ENCODE peak calls at places on chromosomes 6 and 20, in ten cellular contexts. Y, Q, M, O, L, K, X, S, W and F are unnamed samples.

GRCh38 chr6:145483191-145483996 is 251.9 kb downstream of the EPM2A start:
- DNase-seq in S (no peak), M (peak; percentile 84), O (peak; percentile 48), K (peak; percentile 40), L (no peak), Q (no peak), Y (peak; percentile 91), X (peak; percentile 55), W (peak; percentile 95), F (peak; percentile 24)

GRCh38 chr20:16740365-16741072 is 7.6 kb upstream of the OTOR start:
- DNase-seq in Y (no peak), W (no peak), O (no peak), M (no peak), K (no peak), S (no peak), L (no peak), Q (no peak), X (no peak), F (no peak)

GRCh38 chr20:14334306-14334930 is 3.0 kb downstream of the FLRT3 start:
- DNase-seq in L (peak; percentile 70), W (peak; percentile 72), S (no peak), Y (peak; percentile 69), K (peak; percentile 71), O (peak; percentile 33), X (peak; percentile 82), M (no peak), Q (peak; percentile 45), F (peak; percentile 37)

GRCh38 chr6:85460154-85460950 is 10.5 kb downstream of the NT5E start:
- DNase-seq in O (peak; percentile 91), S (no peak), M (no peak), X (peak; percentile 74), Y (no peak), Q (no peak), W (no peak), L (peak; percentile 46), K (no peak), F (no peak)

GRCh38 chr6:21808551-21809181 is 215.1 kb downstream of the SOX4 start:
- DNase-seq in M (no peak), L (no peak), S (no peak), W (peak; percentile 60), X (peak; percentile 78), Y (no peak), K (no peak), Q (no peak), O (peak; percentile 29), F (no peak)

GRCh38 chr20:62918830-62919229 is 7.5 kb downstream of the DIDO1 start:
- DNase-seq in K (no peak), M (no peak), W (no peak), O (no peak), S (no peak), Y (no peak), X (no peak), L (peak; percentile 77), Q (no peak), F (no peak)

GRCh38 chr6:70530023-70530422 is 36.7 kb upstream of the SDHAF4 start:
- DNase-seq in X (no peak), O (no peak), K (no peak), L (no peak), Y (no peak), M (no peak), S (no peak), W (no peak), Q (no peak), F (no peak)

GRCh38 chr6:133191323-133191722 is 49.8 kb upstream of the EYA4 start:
- DNase-seq in L (no peak), O (no peak), Q (no peak), M (no peak), W (no peak), Y (no peak), S (no peak), K (no peak), X (peak; percentile 15), F (no peak)

GRCh38 chr20:63785646-63786255 is 45.3 kb downstream of the ZBTB46 start:
- DNase-seq in X (no peak), K (no peak), W (no peak), S (no peak), Q (no peak), Y (no peak), L (no peak), M (no peak), O (no peak), F (no peak)

GRCh38 chr20:45440424-45440823 is 24.5 kb downstream of the PIGT start:
- DNase-seq in W (no peak), Y (no peak), O (no peak), L (no peak), Q (no peak), K (no peak), S (no peak), X (no peak), M (no peak), F (no peak)

GRCh38 chr20:45444050-45444449 is 25.5 kb upstream of the WFDC2 start:
- DNase-seq in S (no peak), Q (no peak), W (no peak), X (no peak), L (no peak), M (no peak), Y (no peak), O (no peak), K (no peak), F (no peak)

GRCh38 chr20:45440891-45441685 is 25.1 kb downstream of the PIGT start:
- DNase-seq in O (no peak), Q (no peak), L (no peak), W (no peak), K (no peak), M (no peak), S (no peak), X (no peak), Y (no peak), F (no peak)

GRCh38 chr20:45445805-45446562 is 23.6 kb upstream of the WFDC2 start:
- DNase-seq in Q (no peak), X (peak; percentile 39), S (no peak), W (no peak), Y (peak; percentile 26), L (peak; percentile 47), O (no peak), K (peak; percentile 59), M (no peak), F (no peak)

GRCh38 chr20:45441746-45442145 is 25.8 kb downstream of the PIGT start:
- DNase-seq in X (no peak), L (no peak), M (peak; percentile 76), W (no peak), Q (no peak), Y (no peak), O (no peak), S (no peak), K (no peak), F (no peak)
- TF ChIP-seq CTCF in X (no peak), L (no peak), M (no peak), W (no peak), Q (no peak), Y (no peak), O (no peak), S (no peak), K (no peak), F (no peak)

DNA sequence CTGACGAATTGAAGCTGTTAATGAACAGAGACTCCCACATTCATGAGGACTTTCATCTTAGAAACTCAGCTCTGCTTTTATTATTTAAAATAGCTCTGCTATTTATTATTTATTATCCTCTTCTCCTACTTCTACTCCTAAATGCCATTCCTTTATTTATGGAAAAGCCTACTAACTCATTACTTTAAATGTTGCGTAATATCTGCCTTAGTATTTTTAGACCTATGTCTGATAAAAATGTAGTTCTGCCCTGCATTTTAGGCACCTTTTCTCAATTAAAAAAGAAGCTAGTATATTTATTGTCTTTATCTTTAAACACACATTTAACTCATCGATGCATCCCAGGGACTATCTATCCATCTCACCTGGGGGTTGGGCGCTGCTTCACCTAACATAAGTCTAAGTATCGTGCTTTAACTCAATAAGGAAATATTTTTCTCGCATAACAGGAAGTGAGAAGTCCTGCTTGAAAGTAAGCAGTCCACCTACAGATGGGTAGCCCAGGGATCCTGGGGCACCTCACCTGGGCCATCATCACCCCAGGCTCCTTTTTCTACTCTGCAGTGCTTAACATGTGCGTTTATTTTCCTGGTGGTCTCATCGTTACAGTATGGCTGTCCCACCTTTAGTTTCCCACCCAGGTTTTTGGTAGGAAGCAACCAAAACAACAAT is 31.3 kb upstream of the FAM184A start:
- DNase-seq in K (no peak), M (no peak), S (no peak), O (no peak), L (no peak), W (no peak), Y (no peak), Q (no peak), X (no peak), F (no peak)
- H3K4me3 ChIP-seq in K (no peak overlapping the region), M (no peak overlapping the region), S (no peak overlapping the region), O (no peak overlapping the region), L (no peak overlapping the region), W (no peak overlapping the region), Y (no peak overlapping the region), Q (no peak overlapping the region), X (no peak overlapping the region), F (no peak overlapping the region)

GRCh38 chr6:165055231-165055630 is 254.2 kb downstream of the C6orf118 start:
- DNase-seq in L (peak; percentile 76), O (no peak), W (peak; percentile 35), M (no peak), Y (peak; percentile 74), K (peak; percentile 4), S (no peak), X (no peak), Q (no peak), F (peak; percentile 3)

GRCh38 chr6:165059032-165059431 is 250.4 kb downstream of the C6orf118 start:
- DNase-seq in O (no peak), W (peak; percentile 58), S (no peak), X (peak; percentile 0), L (no peak), Q (no peak), K (no peak), Y (peak; percentile 84), M (no peak), F (no peak)

GRCh38 chr6:165060636-165061190 is 248.7 kb downstream of the C6orf118 start:
- DNase-seq in X (no peak), Y (peak; percentile 9), O (no peak), K (no peak), M (no peak), S (no peak), L (no peak), W (peak; percentile 4), Q (no peak), F (no peak)

GRCh38 chr6:165052561-165053500 is 256.6 kb downstream of the C6orf118 start:
- DNase-seq in S (no peak), M (no peak), Y (no peak), X (no peak), L (no peak), K (no peak), W (no peak), Q (no peak), O (no peak), F (no peak)

DNA sequence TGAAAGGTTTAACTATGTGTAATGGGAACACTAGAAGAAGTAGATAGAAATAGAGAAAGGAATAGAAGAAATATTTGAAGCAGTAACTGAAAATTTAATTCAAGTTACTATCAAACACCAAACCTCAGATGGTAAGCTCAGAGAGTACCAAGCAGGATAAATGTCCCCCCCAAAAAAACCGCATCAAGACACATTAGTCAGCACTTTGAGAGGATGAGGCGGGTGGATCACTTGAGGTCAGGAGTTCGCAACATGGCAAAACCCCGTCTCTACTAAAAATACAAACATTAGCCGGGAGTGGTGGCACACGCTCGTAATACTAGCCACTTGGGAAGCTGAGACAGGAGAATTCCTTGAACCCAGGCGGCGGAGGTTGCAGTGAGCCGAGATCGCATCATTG is 253.1 kb downstream of the C6orf118 start:
- DNase-seq in Q (no peak), Y (no peak), X (no peak), S (no peak), W (no peak), K (no peak), O (no peak), M (no peak), L (no peak), F (no peak)
- TF ChIP-seq CTCF in Q (no peak), Y (no peak), X (no peak), S (no peak), W (no peak), K (no peak), O (no peak), M (no peak), L (no peak), F (no peak)

GRCh38 chr20:3749087-3749688 is 16.7 kb downstream of the HSPA12B start:
- DNase-seq in Q (no peak), W (no peak), S (no peak), X (no peak), M (no peak), Y (no peak), O (no peak), K (no peak), L (no peak), F (no peak)
- H3K4me3 ChIP-seq in Q (no peak overlapping the region), W (no peak overlapping the region), S (no peak overlapping the region), X (no peak overlapping the region), M (no peak overlapping the region), Y (no peak overlapping the region), O (no peak overlapping the region), K (peak overlapping the region; percentile 61), L (no peak overlapping the region), F (no peak overlapping the region)